ENCODE peak calls at places on chromosome 1, in ten cellular contexts. Z, S, B, D, Y, E, A, V, N and P are unnamed samples.

GRCh38 chr1:114482585-114482984 is 28.4 kb downstream of the TRIM33 start:
- DNase-seq in Z (no peak), S (no peak), B (peak), D (no peak), Y (no peak), E (no peak), A (no peak), V (no peak), N (no peak), P (no peak)

GRCh38 chr1:3654549-3655281 is 2.4 kb downstream of the TP73 start:
- DNase-seq in Z (no peak), S (no peak), B (no peak), D (no peak), Y (no peak), E (no peak), A (no peak), V (no peak), N (no peak), P (no peak)

GRCh38 chr1:91768786-91769697 is 116.9 kb downstream of the TGFBR3 start:
- DNase-seq in Z (no peak), S (no peak), B (no peak), D (no peak), Y (no peak), E (peak), A (no peak), V (no peak), N (no peak), P (peak)

GRCh38 chr1:237799762-237800474 is 90.8 kb downstream of the ZP4 start:
- DNase-seq in Z (peak), S (no peak), B (peak), D (no peak), Y (peak), E (peak), A (no peak), V (no peak), N (no peak), P (peak)

GRCh38 chr1:2499260-2499659 is 23.2 kb downstream of the PLCH2 start:
- DNase-seq in Z (no peak), S (no peak), B (no peak), D (no peak), Y (no peak), E (no peak), A (no peak), V (no peak), N (no peak), P (no peak)

GRCh38 chr1:28817133-28817532 is 5.2 kb downstream of the OPRD1 start:
- DNase-seq in Z (no peak), S (no peak), B (no peak), D (no peak), Y (no peak), E (no peak), A (no peak), V (no peak), N (no peak), P (no peak)

GRCh38 chr1:38586993-38587646 is 272.5 kb downstream of the RRAGC start:
- DNase-seq in Z (peak), S (no peak), B (peak), D (peak), Y (peak), E (no peak), A (no peak), V (no peak), N (no peak), P (peak)

GRCh38 chr1:21818661-21819060 is 6.6 kb downstream of the LDLRAD2 start:
- DNase-seq in Z (peak), S (no peak), B (peak), D (peak), Y (no peak), E (no peak), A (no peak), V (no peak), N (no peak), P (no peak)

GRCh38 chr1:13628218-13628617 is 44.6 kb downstream of the PDPN start:
- DNase-seq in Z (no peak), S (no peak), B (no peak), D (no peak), Y (no peak), E (no peak), A (no peak), V (no peak), N (no peak), P (no peak)

GRCh38 chr1:152167835-152168534 is 9.0 kb upstream of the RPTN start:
- DNase-seq in Z (no peak), S (no peak), B (no peak), D (no peak), Y (no peak), E (peak), A (peak), V (no peak), N (peak), P (peak)

GRCh38 chr1:91806777-91807700 is 78.9 kb downstream of the TGFBR3 start:
- DNase-seq in Z (no peak), S (no peak), B (no peak), D (peak), Y (no peak), E (peak), A (peak), V (no peak), N (no peak), P (no peak)

GRCh38 chr1:156247460-156248322 is at the start of gene PAQR6:
- DNase-seq in Z (peak), S (no peak), B (no peak), D (no peak), Y (peak), E (no peak), A (no peak), V (no peak), N (no peak), P (no peak)

GRCh38 chr1:24391882-24392603 is 21.5 kb downstream of the STPG1 start:
- DNase-seq in Z (peak), S (no peak), B (peak), D (peak), Y (peak), E (peak), A (no peak), V (no peak), N (no peak), P (peak)

GRCh38 chr1:84060781-84061180 is 61.8 kb upstream of the TTLL7 start:
- DNase-seq in Z (no peak), S (no peak), B (no peak), D (no peak), Y (no peak), E (no peak), A (no peak), V (no peak), N (no peak), P (no peak)